ENCODE peak calls at places on chromosomes 5 and 9, in five cellular contexts. G is H9, X is IMR-90, E is neuronal stem cell, S is mesenchymal stem cell. M is an unnamed sample.
A peak's percentile ranks its signal among the peaks of the same experiment; 100 is the strongest.

GRCh38 chr9:761155-761792 is 80.2 kb upstream of the DMRT1 start:
- DNase-seq in E (no peak), G (no peak), X (peak; percentile 48), S (peak; percentile 24), M (no peak)

GRCh38 chr5:53481887-53482716 is 1.7 kb downstream of the FST start:
- DNase-seq in X (peak; percentile 71), S (peak; percentile 88), G (peak; percentile 51), E (peak; percentile 26), M (no peak)

GRCh38 chr5:143629871-143630658 is 181.9 kb upstream of the HMHB1 start:
- DNase-seq in S (peak; percentile 40), E (no peak), G (no peak), X (peak; percentile 86), M (no peak)

GRCh38 chr5:120454094-120454798 is 9.9 kb upstream of the PRR16 start:
- DNase-seq in G (no peak), E (peak; percentile 37), S (peak; percentile 68), X (peak; percentile 83), M (no peak)

GRCh38 chr9:130110596-130111021 is 56.9 kb downstream of the GPR107 start:
- DNase-seq in X (peak; percentile 59), S (peak; percentile 38), E (no peak), G (no peak), M (no peak)

GRCh38 chr9:89797970-89798369 is 193.2 kb downstream of the GADD45G start:
- DNase-seq in E (no peak), X (no peak), G (no peak), S (no peak), M (no peak)

GRCh38 chr9:131273791-131274673 is 2.3 kb downstream of the FAM78A start:
- DNase-seq in E (no peak), G (no peak), S (no peak), X (no peak), M (no peak)

GRCh38 chr5:135075621-135076585 is 41.9 kb upstream of the PITX1 start:
- DNase-seq in G (no peak), S (peak; percentile 68), E (no peak), X (peak; percentile 53), M (no peak)

GRCh38 chr5:72248352-72249032 is 71.5 kb downstream of the MRPS27 start:
- DNase-seq in S (peak; percentile 86), E (no peak), X (peak; percentile 88), G (no peak), M (no peak)

GRCh38 chr5:32814620-32815019 is 103.5 kb downstream of the NPR3 start:
- DNase-seq in E (no peak), G (no peak), S (no peak), X (peak; percentile 88), M (no peak)

GRCh38 chr5:79924936-79925893 is 65.8 kb downstream of the MTX3 start:
- DNase-seq in E (no peak), G (peak; percentile 41), X (peak; percentile 41), S (peak; percentile 2), M (peak; percentile 13)

GRCh38 chr9:136517012-136517743 is 28.7 kb downstream of the NOTCH1 start:
- DNase-seq in G (no peak), X (no peak), E (no peak), S (no peak), M (no peak)

GRCh38 chr5:94751456-94751855 is 133.0 kb downstream of the SLF1 start:
- DNase-seq in X (no peak), G (no peak), E (peak; percentile 30), S (no peak), M (no peak)

GRCh38 chr9:14270358-14271077 is 43.4 kb downstream of the NFIB start:
- DNase-seq in X (peak; percentile 51), S (peak; percentile 49), E (no peak), G (no peak), M (no peak)

GRCh38 chr9:127455299-127455992 is 4.1 kb downstream of the LRSAM1 start:
- DNase-seq in E (no peak), X (no peak), S (no peak), G (peak; percentile 38), M (no peak)

GRCh38 chr5:181186902-181187499 is 18.0 kb downstream of the TRIM7 start:
- DNase-seq in X (no peak), E (no peak), G (no peak), S (no peak), M (no peak)

GRCh38 chr9:94150279-94150828 is 66.1 kb downstream of the PTPDC1 start:
- DNase-seq in E (no peak), S (no peak), X (no peak), G (no peak), M (no peak)

GRCh38 chr9:98056403-98057094 is at the start of gene NANS:
- DNase-seq in E (peak; percentile 87), G (peak; percentile 97), X (peak; percentile 97), S (peak; percentile 95), M (peak; percentile 73)

GRCh38 chr9:98062161-98062560 is 5.6 kb downstream of the NANS start:
- DNase-seq in S (no peak), G (no peak), E (no peak), X (no peak), M (no peak)

GRCh38 chr9:98054376-98054951 is 2.1 kb upstream of the NANS start:
- DNase-seq in S (no peak), G (no peak), E (no peak), X (no peak), M (no peak)

DNA sequence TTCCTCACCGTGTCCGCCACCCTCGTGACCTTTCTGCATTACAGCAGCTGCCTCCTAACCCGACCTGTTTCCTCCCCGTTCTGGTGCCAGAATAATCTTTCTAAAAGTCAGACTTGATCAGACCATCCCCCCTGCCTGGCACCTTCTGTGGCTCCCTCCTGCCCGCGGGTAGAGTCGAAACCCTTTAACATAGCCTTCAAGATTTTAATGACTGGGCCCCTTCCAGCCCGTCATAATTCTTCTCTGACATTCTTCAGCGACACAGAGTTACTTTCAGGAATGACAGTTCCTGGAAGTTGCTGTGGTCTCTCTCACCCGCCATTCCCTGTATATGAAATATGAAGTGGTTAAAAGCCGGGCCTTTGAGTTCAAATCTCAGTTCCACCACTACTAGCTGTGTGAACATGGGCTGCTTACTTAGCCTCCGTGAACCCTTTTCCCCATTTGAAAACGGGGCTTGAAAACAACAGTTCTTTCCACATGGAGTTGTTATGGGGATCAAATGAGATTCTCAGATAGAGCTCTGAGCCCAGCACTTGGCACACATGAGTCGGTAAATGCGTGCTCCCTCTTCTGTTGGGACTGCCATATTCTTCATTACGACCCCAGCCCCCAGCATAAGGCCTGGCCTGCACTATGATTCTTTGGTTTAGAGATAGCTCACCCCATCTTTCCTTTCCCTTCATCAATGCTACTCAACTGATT is 715 bp downstream of the NANS start:
- DNase-seq in E (no peak), G (no peak), X (peak; percentile 13), S (peak; percentile 50), M (no peak)
- H3K14ac ChIP-seq in E (no peak overlapping the region), G (peak overlapping the region; percentile 39), X (peak overlapping the region; percentile 15), S (peak overlapping the region; percentile 84), M (no peak overlapping the region)

GRCh38 chr5:147382776-147383175 is 127.1 kb downstream of the DPYSL3 start:
- DNase-seq in X (no peak), S (no peak), E (no peak), G (no peak), M (no peak)
- H4K91ac ChIP-seq in X (no peak overlapping the region), S (peak overlapping the region; percentile 36), E (no peak overlapping the region), G (no peak overlapping the region), M (peak overlapping the region; percentile 31)

GRCh38 chr5:103411721-103412120 is 150.9 kb downstream of the NUDT12 start:
- DNase-seq in E (no peak), X (no peak), S (no peak), G (no peak), M (no peak)

GRCh38 chr5:103407399-103407798 is 148.8 kb downstream of the MACIR start:
- DNase-seq in G (no peak), E (no peak), X (peak; percentile 53), S (peak; percentile 33), M (no peak)

GRCh38 chr5:103410174-103410573 is 151.6 kb downstream of the MACIR start:
- DNase-seq in X (no peak), S (no peak), G (no peak), E (no peak), M (no peak)

GRCh38 chr5:103409013-103409670 is 150.6 kb downstream of the MACIR start:
- DNase-seq in G (no peak), E (no peak), S (no peak), X (no peak), M (no peak)

DNA sequence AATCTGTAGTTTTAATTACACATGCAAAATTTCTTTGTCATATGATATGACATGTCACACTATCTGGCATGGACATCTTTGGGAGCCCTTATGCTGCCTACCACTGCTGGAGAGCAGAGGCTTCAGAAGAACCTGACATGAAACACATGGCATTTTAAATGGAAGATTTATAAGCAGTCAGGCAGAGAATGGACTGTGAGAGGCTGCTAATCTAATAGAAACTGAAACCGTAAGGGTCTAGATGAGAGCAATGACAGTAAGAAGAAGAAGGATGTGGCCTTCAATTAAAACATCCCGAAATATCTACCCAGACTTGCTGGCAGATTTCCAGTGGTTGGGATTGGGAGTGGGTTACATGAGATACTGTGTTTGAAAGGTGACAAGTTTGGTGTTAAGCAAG is 149.8 kb downstream of the MACIR start:
- DNase-seq in X (no peak), E (no peak), G (no peak), S (no peak), M (no peak)
- H3K14ac ChIP-seq in X (no peak overlapping the region), E (no peak overlapping the region), G (no peak overlapping the region), S (no peak overlapping the region), M (no peak overlapping the region)

GRCh38 chr5:39539470-39539869 is 114.7 kb upstream of the DAB2 start:
- DNase-seq in S (no peak), X (no peak), E (no peak), G (no peak), M (no peak)
- H4K91ac ChIP-seq in S (no peak overlapping the region), X (no peak overlapping the region), E (no peak overlapping the region), G (no peak overlapping the region), M (no peak overlapping the region)

M was measured in H1.